ENCODE peak calls at places on chromosomes 7 and 10, in nine cellular contexts. One of them, this sample, is unnamed. For H3K4me1, the result is how much of the 10 kb centered on the place peaks cover.

GRCh38 chr10:24900888-24901685 is 51.3 kb downstream of the PRTFDC1 start:
- DNase-seq in HCT116: no peak
- DNase-seq in neural progenitor cell: no peak
- DNase-seq in spleen: no peak
- DNase-seq in transverse colon: no peak
- DNase-seq in Peyer's patch: no peak
- DNase-seq in small intestine: no peak
- DNase-seq in heart right ventricle: no peak
- DNase-seq in adrenal gland: no peak
- DNase-seq in this sample: no peak

GRCh38 chr10:108583827-108584226 is 1339.5 kb downstream of the XPNPEP1 start:
- DNase-seq in heart right ventricle: no peak
- DNase-seq in small intestine: no peak
- DNase-seq in HCT116: no peak
- DNase-seq in Peyer's patch: no peak
- DNase-seq in transverse colon: no peak
- DNase-seq in neural progenitor cell: no peak
- DNase-seq in adrenal gland: no peak
- DNase-seq in spleen: no peak
- DNase-seq in this sample: no peak

GRCh38 chr10:43128958-43129706 is 9.1 kb upstream of the CSGALNACT2 start:
- DNase-seq in small intestine: no peak
- DNase-seq in spleen: peak
- DNase-seq in transverse colon: peak
- DNase-seq in neural progenitor cell: no peak
- DNase-seq in heart right ventricle: no peak
- DNase-seq in adrenal gland: no peak
- DNase-seq in Peyer's patch: no peak
- DNase-seq in HCT116: peak
- DNase-seq in this sample: peak

GRCh38 chr10:42149027-42149700 is 489.2 kb downstream of the ZNF33B start:
- DNase-seq in Peyer's patch: peak
- DNase-seq in transverse colon: no peak
- DNase-seq in HCT116: no peak
- DNase-seq in adrenal gland: no peak
- DNase-seq in small intestine: no peak
- DNase-seq in spleen: peak
- DNase-seq in neural progenitor cell: no peak
- DNase-seq in heart right ventricle: peak
- DNase-seq in this sample: no peak

GRCh38 chr10:66604195-66604594 is 321.6 kb upstream of the LRRTM3 start:
- DNase-seq in spleen: no peak
- DNase-seq in Peyer's patch: no peak
- DNase-seq in HCT116: no peak
- DNase-seq in small intestine: no peak
- DNase-seq in heart right ventricle: no peak
- DNase-seq in adrenal gland: no peak
- DNase-seq in neural progenitor cell: no peak
- DNase-seq in transverse colon: no peak
- DNase-seq in this sample: no peak

GRCh38 chr10:85786401-85786899 is 580.1 kb downstream of the GRID1 start:
- DNase-seq in Peyer's patch: no peak
- DNase-seq in HCT116: peak
- DNase-seq in spleen: no peak
- DNase-seq in heart right ventricle: no peak
- DNase-seq in adrenal gland: no peak
- DNase-seq in small intestine: no peak
- DNase-seq in neural progenitor cell: peak
- DNase-seq in transverse colon: no peak
- DNase-seq in this sample: no peak

GRCh38 chr7:50610521-50611277 is 45.5 kb upstream of the DDC start:
- DNase-seq in adrenal gland: no peak
- DNase-seq in transverse colon: no peak
- DNase-seq in Peyer's patch: no peak
- DNase-seq in small intestine: peak
- DNase-seq in neural progenitor cell: no peak
- DNase-seq in HCT116: no peak
- DNase-seq in spleen: no peak
- DNase-seq in heart right ventricle: no peak
- DNase-seq in this sample: no peak

GRCh38 chr10:106355450-106355849 is 809.1 kb downstream of the SORCS1 start:
- DNase-seq in HCT116: no peak
- DNase-seq in transverse colon: no peak
- DNase-seq in heart right ventricle: no peak
- DNase-seq in spleen: no peak
- DNase-seq in adrenal gland: no peak
- DNase-seq in Peyer's patch: no peak
- DNase-seq in small intestine: no peak
- DNase-seq in neural progenitor cell: peak
- DNase-seq in this sample: no peak

GRCh38 chr7:50558380-50559051 is 6.7 kb downstream of the DDC start:
- DNase-seq in adrenal gland: no peak
- DNase-seq in Peyer's patch: no peak
- DNase-seq in heart right ventricle: no peak
- DNase-seq in HCT116: no peak
- DNase-seq in spleen: no peak
- DNase-seq in transverse colon: no peak
- DNase-seq in neural progenitor cell: no peak
- DNase-seq in small intestine: no peak
- DNase-seq in this sample: no peak

GRCh38 chr7:140209866-140210609 is 33.3 kb upstream of the KDM7A start:
- DNase-seq in small intestine: no peak
- DNase-seq in Peyer's patch: no peak
- DNase-seq in neural progenitor cell: no peak
- DNase-seq in adrenal gland: peak
- DNase-seq in transverse colon: peak
- DNase-seq in spleen: peak
- DNase-seq in HCT116: no peak
- DNase-seq in heart right ventricle: no peak
- DNase-seq in this sample: peak

GRCh38 chr10:63878428-63878827 is 357.2 kb downstream of the REEP3 start:
- DNase-seq in heart right ventricle: no peak
- DNase-seq in small intestine: no peak
- DNase-seq in Peyer's patch: no peak
- DNase-seq in spleen: no peak
- DNase-seq in neural progenitor cell: no peak
- DNase-seq in adrenal gland: no peak
- DNase-seq in HCT116: no peak
- DNase-seq in transverse colon: no peak
- DNase-seq in this sample: no peak
- H3K27ac ChIP-seq in heart right ventricle: no peak
- H3K27ac ChIP-seq in small intestine: no peak
- H3K27ac ChIP-seq in Peyer's patch: no peak
- H3K27ac ChIP-seq in spleen: no peak
- H3K27ac ChIP-seq in neural progenitor cell: no peak
- H3K27ac ChIP-seq in adrenal gland: no peak
- H3K27ac ChIP-seq in HCT116: no peak
- H3K27ac ChIP-seq in transverse colon: no peak
- H3K27ac ChIP-seq in this sample: no peak

GRCh38 chr7:47482013-47482761 is 99.7 kb downstream of the TNS3 start:
- DNase-seq in Peyer's patch: no peak
- DNase-seq in adrenal gland: peak
- DNase-seq in heart right ventricle: peak
- DNase-seq in neural progenitor cell: no peak
- DNase-seq in transverse colon: no peak
- DNase-seq in HCT116: no peak
- DNase-seq in small intestine: peak
- DNase-seq in spleen: peak
- DNase-seq in this sample: peak

GRCh38 chr7:47485640-47486435 is 96.1 kb downstream of the TNS3 start:
- DNase-seq in adrenal gland: no peak
- DNase-seq in Peyer's patch: peak
- DNase-seq in spleen: peak
- DNase-seq in small intestine: peak
- DNase-seq in heart right ventricle: no peak
- DNase-seq in neural progenitor cell: no peak
- DNase-seq in transverse colon: peak
- DNase-seq in HCT116: no peak
- DNase-seq in this sample: peak

GRCh38 chr7:47484923-47485639 is 96.8 kb downstream of the TNS3 start:
- DNase-seq in neural progenitor cell: no peak
- DNase-seq in transverse colon: no peak
- DNase-seq in heart right ventricle: peak
- DNase-seq in adrenal gland: no peak
- DNase-seq in HCT116: no peak
- DNase-seq in spleen: peak
- DNase-seq in small intestine: no peak
- DNase-seq in Peyer's patch: no peak
- DNase-seq in this sample: no peak

GRCh38 chr7:47483604-47484273 is 98.2 kb downstream of the TNS3 start:
- DNase-seq in spleen: peak
- DNase-seq in transverse colon: no peak
- DNase-seq in Peyer's patch: no peak
- DNase-seq in adrenal gland: no peak
- DNase-seq in HCT116: no peak
- DNase-seq in heart right ventricle: no peak
- DNase-seq in neural progenitor cell: no peak
- DNase-seq in small intestine: no peak
- DNase-seq in this sample: no peak

DNA sequence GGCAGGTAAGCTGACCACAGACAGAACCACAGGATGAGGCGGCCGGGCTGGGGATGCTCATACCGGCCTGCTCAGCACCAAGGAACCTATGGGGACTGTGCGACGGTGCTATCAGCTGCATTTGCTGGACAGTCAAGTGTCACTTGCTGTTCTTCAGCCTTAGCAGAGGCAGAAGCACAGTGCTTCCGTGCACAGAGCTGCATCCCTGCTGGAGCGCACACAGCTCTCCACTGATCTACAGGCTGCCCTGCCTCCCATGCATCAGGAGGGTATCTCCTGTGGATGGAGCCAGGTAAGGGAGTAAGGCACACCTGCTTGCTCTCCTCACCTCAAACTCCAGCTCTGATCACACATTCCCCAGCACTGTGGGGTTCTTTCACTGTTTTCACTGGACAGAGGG is 97.5 kb downstream of the TNS3 start:
- DNase-seq in adrenal gland: no peak
- DNase-seq in heart right ventricle: no peak
- DNase-seq in HCT116: no peak
- DNase-seq in Peyer's patch: no peak
- DNase-seq in spleen: peak
- DNase-seq in small intestine: no peak
- DNase-seq in neural progenitor cell: no peak
- DNase-seq in transverse colon: no peak
- DNase-seq in this sample: no peak
- H3K4me1 ChIP-seq in adrenal gland: half or more
- H3K4me1 ChIP-seq in heart right ventricle: half or more
- H3K4me1 ChIP-seq in HCT116: under half
- H3K4me1 ChIP-seq in Peyer's patch: under half
- H3K4me1 ChIP-seq in spleen: half or more
- H3K4me1 ChIP-seq in small intestine: under half
- H3K4me1 ChIP-seq in neural progenitor cell: under half
- H3K4me1 ChIP-seq in transverse colon: half or more
- H3K4me1 ChIP-seq in this sample: under half

GRCh38 chr10:68099736-68100135 is 9.6 kb upstream of the MYPN start:
- DNase-seq in small intestine: no peak
- DNase-seq in heart right ventricle: no peak
- DNase-seq in spleen: no peak
- DNase-seq in neural progenitor cell: no peak
- DNase-seq in transverse colon: no peak
- DNase-seq in Peyer's patch: no peak
- DNase-seq in HCT116: no peak
- DNase-seq in adrenal gland: no peak
- DNase-seq in this sample: no peak

GRCh38 chr10:68095176-68095575 is 14.1 kb upstream of the MYPN start:
- DNase-seq in spleen: no peak
- DNase-seq in neural progenitor cell: no peak
- DNase-seq in heart right ventricle: no peak
- DNase-seq in transverse colon: no peak
- DNase-seq in Peyer's patch: no peak
- DNase-seq in small intestine: no peak
- DNase-seq in HCT116: no peak
- DNase-seq in adrenal gland: no peak
- DNase-seq in this sample: no peak

GRCh38 chr10:68101066-68101465 is 8.2 kb upstream of the MYPN start:
- DNase-seq in small intestine: no peak
- DNase-seq in heart right ventricle: no peak
- DNase-seq in transverse colon: no peak
- DNase-seq in adrenal gland: no peak
- DNase-seq in Peyer's patch: no peak
- DNase-seq in spleen: no peak
- DNase-seq in neural progenitor cell: no peak
- DNase-seq in HCT116: no peak
- DNase-seq in this sample: no peak

GRCh38 chr10:68096913-68097509 is 12.3 kb upstream of the MYPN start:
- DNase-seq in Peyer's patch: peak
- DNase-seq in neural progenitor cell: peak
- DNase-seq in adrenal gland: peak
- DNase-seq in transverse colon: peak
- DNase-seq in spleen: no peak
- DNase-seq in heart right ventricle: peak
- DNase-seq in HCT116: peak
- DNase-seq in small intestine: peak
- DNase-seq in this sample: no peak
- H3K4me3 ChIP-seq in Peyer's patch: no peak
- H3K4me3 ChIP-seq in neural progenitor cell: no peak
- H3K4me3 ChIP-seq in adrenal gland: no peak
- H3K4me3 ChIP-seq in transverse colon: no peak
- H3K4me3 ChIP-seq in spleen: no peak
- H3K4me3 ChIP-seq in heart right ventricle: no peak
- H3K4me3 ChIP-seq in HCT116: no peak
- H3K4me3 ChIP-seq in small intestine: no peak
- H3K4me3 ChIP-seq in this sample: no peak

GRCh38 chr10:5893321-5893720 is 3.3 kb downstream of the FBH1 start:
- DNase-seq in transverse colon: no peak
- DNase-seq in neural progenitor cell: no peak
- DNase-seq in Peyer's patch: no peak
- DNase-seq in HCT116: no peak
- DNase-seq in adrenal gland: no peak
- DNase-seq in spleen: no peak
- DNase-seq in small intestine: no peak
- DNase-seq in heart right ventricle: no peak
- DNase-seq in this sample: no peak
- H3K27ac ChIP-seq in transverse colon: no peak
- H3K27ac ChIP-seq in neural progenitor cell: no peak
- H3K27ac ChIP-seq in Peyer's patch: no peak
- H3K27ac ChIP-seq in HCT116: no peak
- H3K27ac ChIP-seq in adrenal gland: no peak
- H3K27ac ChIP-seq in spleen: no peak
- H3K27ac ChIP-seq in small intestine: no peak
- H3K27ac ChIP-seq in heart right ventricle: peak
- H3K27ac ChIP-seq in this sample: no peak

GRCh38 chr10:89476150-89476549 is 59.2 kb downstream of the SLC16A12 start:
- DNase-seq in neural progenitor cell: no peak
- DNase-seq in adrenal gland: no peak
- DNase-seq in HCT116: no peak
- DNase-seq in heart right ventricle: no peak
- DNase-seq in Peyer's patch: no peak
- DNase-seq in spleen: no peak
- DNase-seq in transverse colon: no peak
- DNase-seq in small intestine: no peak
- DNase-seq in this sample: no peak
- H3K4me1 ChIP-seq in neural progenitor cell: under half
- H3K4me1 ChIP-seq in adrenal gland: under half
- H3K4me1 ChIP-seq in HCT116: under half
- H3K4me1 ChIP-seq in heart right ventricle: half or more
- H3K4me1 ChIP-seq in Peyer's patch: under half
- H3K4me1 ChIP-seq in spleen: under half
- H3K4me1 ChIP-seq in transverse colon: under half
- H3K4me1 ChIP-seq in small intestine: under half
- H3K4me1 ChIP-seq in this sample: under half

GRCh38 chr7:100017300-100017699 is 1.9 kb downstream of the ZKSCAN1 start:
- DNase-seq in small intestine: peak
- DNase-seq in heart right ventricle: no peak
- DNase-seq in neural progenitor cell: no peak
- DNase-seq in Peyer's patch: peak
- DNase-seq in spleen: no peak
- DNase-seq in transverse colon: peak
- DNase-seq in adrenal gland: no peak
- DNase-seq in HCT116: no peak
- DNase-seq in this sample: no peak
- H3K4me3 ChIP-seq in small intestine: peak
- H3K4me3 ChIP-seq in heart right ventricle: no peak
- H3K4me3 ChIP-seq in neural progenitor cell: peak
- H3K4me3 ChIP-seq in Peyer's patch: peak
- H3K4me3 ChIP-seq in spleen: no peak
- H3K4me3 ChIP-seq in transverse colon: peak
- H3K4me3 ChIP-seq in adrenal gland: no peak
- H3K4me3 ChIP-seq in HCT116: no peak
- H3K4me3 ChIP-seq in this sample: no peak